ENCODE peak calls at places on chromosomes 16 and 17, in six cellular contexts. L is activated CD4-positive, CD25-positive, alpha-beta regulatory T cell; U is GM04504; J is endodermal cell; Y is HFF-Myc; K is LHCN-M2. P is an unnamed sample.

GRCh38 chr16:68972720-68973119 is 129.4 kb downstream of the TANGO6 start:
- DNase-seq in L (no peak), U (no peak), J (peak), Y (peak), K (peak), P (no peak)

GRCh38 chr17:77771145-77771544 is 187.4 kb upstream of the TNRC6C start:
- DNase-seq in L (no peak), U (no peak), J (no peak), Y (no peak), K (no peak), P (no peak)

GRCh38 chr17:83012873-83013778 is 66.3 kb upstream of the METRNL start:
- DNase-seq in L (no peak), U (peak), J (peak), Y (peak), K (no peak), P (peak)

GRCh38 chr17:83080641-83081560 is 1.5 kb downstream of the METRNL start:
- DNase-seq in L (no peak), U (no peak), J (peak), Y (no peak), K (no peak), P (no peak)

GRCh38 chr17:76027159-76027839 is at the start of gene EVPL:
- DNase-seq in L (no peak), U (no peak), J (peak), Y (no peak), K (no peak), P (no peak)

GRCh38 chr17:1907818-1908698 is 78.3 kb downstream of the RPA1 start:
- DNase-seq in L (no peak), U (peak), J (peak), Y (no peak), K (peak), P (peak)

GRCh38 chr17:28030386-28030785 is 12.1 kb upstream of the NLK start:
- DNase-seq in L (no peak), U (no peak), J (peak), Y (no peak), K (peak), P (no peak)

GRCh38 chr17:66548158-66548557 is 245.7 kb downstream of the PRKCA start:
- DNase-seq in L (no peak), U (no peak), J (no peak), Y (no peak), K (no peak), P (no peak)

GRCh38 chr16:84109598-84110325 is 7.0 kb downstream of the MBTPS1 start:
- DNase-seq in L (no peak), U (no peak), J (no peak), Y (no peak), K (no peak), P (no peak)